ENCODE peak calls at places on chromosomes 2 and 18, in five cellular contexts. K, W, I, J and G are unnamed samples.

GRCh38 chr18:5967007-5967406 is 71.7 kb upstream of the TMEM200C start:
- DNase-seq in K (no peak), I (no peak), J (no peak), W (no peak), G (no peak)

GRCh38 chr2:220104871-220105351 is 477.5 kb downstream of the SLC4A3 start:
- DNase-seq in J (peak; percentile 64), K (peak; percentile 94), I (peak; percentile 45), W (peak; percentile 91), G (peak; percentile 21)

GRCh38 chr2:148552675-148553331 is 91.7 kb upstream of the EPC2 start:
- DNase-seq in I (no peak), W (peak; percentile 22), K (peak; percentile 15), J (no peak), G (no peak)

GRCh38 chr2:30421551-30422436 is 25.3 kb upstream of the LCLAT1 start:
- DNase-seq in J (peak; percentile 75), W (peak; percentile 84), I (no peak), K (peak; percentile 88), G (no peak)

GRCh38 chr2:112582314-112582746 is 2.1 kb upstream of the CHCHD5 start:
- DNase-seq in K (peak; percentile 78), I (no peak), W (peak; percentile 68), J (no peak), G (peak; percentile 25)

GRCh38 chr18:79380816-79381806 is 14.6 kb upstream of the NFATC1 start:
- DNase-seq in J (no peak), W (peak; percentile 29), K (peak; percentile 56), I (no peak), G (no peak)

GRCh38 chr2:14552818-14553217 is 79.7 kb upstream of the LRATD1 start:
- DNase-seq in W (no peak), I (no peak), J (no peak), K (no peak), G (no peak)

GRCh38 chr2:19357383-19358241 is 811 bp downstream of the OSR1 start:
- DNase-seq in K (peak; percentile 58), I (no peak), W (peak; percentile 57), J (no peak), G (no peak)

GRCh38 chr2:193371200-193371599 is 1176.5 kb upstream of the TMEFF2 start:
- DNase-seq in K (no peak), I (no peak), W (no peak), J (no peak), G (no peak)

GRCh38 chr2:36618381-36618780 is 20.4 kb upstream of the FEZ2 start:
- DNase-seq in W (peak; percentile 82), K (peak; percentile 90), J (no peak), I (no peak), G (peak; percentile 65)

GRCh38 chr2:239440511-239440959 is 39.7 kb upstream of the HDAC4 start:
- DNase-seq in I (no peak), K (no peak), J (no peak), W (no peak), G (no peak)

GRCh38 chr2:106323337-106324013 is 129.4 kb upstream of the UXS1 start:
- DNase-seq in I (no peak), J (no peak), W (no peak), K (no peak), G (no peak)

GRCh38 chr2:53672881-53673522 is 94.6 kb upstream of the CHAC2 start:
- DNase-seq in I (no peak), J (peak; percentile 29), K (peak; percentile 50), W (peak; percentile 52), G (no peak)

GRCh38 chr2:54909006-54909405 is 141.2 kb downstream of the RTN4 start:
- DNase-seq in K (no peak), I (no peak), W (peak; percentile 69), J (no peak), G (no peak)

GRCh38 chr18:23115683-23116096 is 19.6 kb upstream of the CABLES1 start:
- DNase-seq in K (peak; percentile 95), J (peak; percentile 89), I (peak; percentile 69), W (peak; percentile 100), G (peak; percentile 98)

GRCh38 chr2:47896450-47896968 is 9.8 kb downstream of the FBXO11 start:
- DNase-seq in W (no peak), I (no peak), J (no peak), K (no peak), G (no peak)

GRCh38 chr2:66217039-66217438 is 217.9 kb upstream of the MEIS1 start:
- DNase-seq in J (no peak), W (no peak), I (no peak), K (no peak), G (no peak)

GRCh38 chr2:64400733-64401500 is 53.0 kb upstream of the LGALSL start:
- DNase-seq in K (no peak), I (no peak), J (no peak), W (no peak), G (no peak)

GRCh38 chr2:69692424-69692823 is 48.9 kb upstream of the AAK1 start:
- DNase-seq in I (no peak), W (peak; percentile 87), K (peak; percentile 71), J (no peak), G (no peak)

GRCh38 chr2:172985139-172985874 is 90.3 kb upstream of the MAP3K20 start:
- DNase-seq in W (peak; percentile 63), K (no peak), J (no peak), I (peak; percentile 29), G (peak; percentile 61)

GRCh38 chr18:52319423-52319822 is 20.6 kb upstream of the DCC start:
- DNase-seq in W (no peak), J (no peak), K (peak; percentile 36), I (no peak), G (no peak)

GRCh38 chr2:12330916-12331315 is 385.8 kb upstream of the TRIB2 start:
- DNase-seq in K (peak; percentile 75), W (peak; percentile 80), I (peak; percentile 51), J (no peak), G (peak; percentile 61)

GRCh38 chr18:32896781-32897547 is 124.1 kb upstream of the KLHL14 start:
- DNase-seq in J (no peak), K (peak; percentile 17), I (no peak), W (no peak), G (no peak)

GRCh38 chr18:32902566-32903330 is 129.9 kb upstream of the KLHL14 start:
- DNase-seq in K (no peak), W (no peak), J (no peak), I (no peak), G (no peak)

GRCh38 chr18:32893915-32894314 is 121.1 kb upstream of the KLHL14 start:
- DNase-seq in W (no peak), K (peak; percentile 21), J (no peak), I (no peak), G (no peak)

GRCh38 chr18:32899819-32900218 is 127.0 kb upstream of the KLHL14 start:
- DNase-seq in J (no peak), K (peak; percentile 63), W (peak; percentile 4), I (no peak), G (no peak)
- TF ChIP-seq CTCF in J (no peak), K (peak; percentile 64), W (no peak), I (peak; percentile 14), G (no peak)

DNA sequence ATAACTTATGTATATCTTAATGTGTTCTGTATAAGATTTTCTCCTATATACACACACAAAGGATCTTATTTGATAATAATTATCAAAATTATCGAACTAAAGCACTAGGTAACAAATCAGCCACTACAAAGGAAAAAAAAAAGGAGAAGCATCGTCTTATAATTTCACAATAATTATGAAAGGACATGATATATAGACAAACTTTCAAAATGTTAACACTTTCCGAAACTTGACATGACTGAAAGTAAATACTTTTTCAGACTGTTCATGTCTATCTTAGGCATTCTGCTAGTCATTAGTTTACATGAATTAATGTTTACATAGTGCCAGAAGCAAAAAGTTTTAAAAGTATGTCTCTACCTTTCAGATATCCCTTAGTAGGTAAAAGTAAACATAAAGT is 7.3 kb upstream of the NR4A2 start:
- DNase-seq in I (no peak), J (no peak), K (no peak), W (no peak), G (no peak)
- H3K4me3 ChIP-seq in I (no peak overlapping the region), J (no peak overlapping the region), K (no peak overlapping the region), W (no peak overlapping the region), G (no peak overlapping the region)

GRCh38 chr18:57390044-57390443 is 37.7 kb downstream of the ST8SIA3 start:
- DNase-seq in I (no peak), K (no peak), W (no peak), J (no peak), G (no peak)
- TF ChIP-seq CTCF in I (no peak), K (no peak), W (no peak), J (no peak), G (no peak)

GRCh38 chr2:74553892-74554820 is at the start of the genes DOK1 and LOXL3:
- DNase-seq in K (peak; percentile 88), I (peak; percentile 53), J (peak; percentile 65), W (peak; percentile 88), G (no peak)

GRCh38 chr2:74556159-74556558 is 1.6 kb downstream of the DOK1 start:
- DNase-seq in I (no peak), J (no peak), K (no peak), W (no peak), G (no peak)

GRCh38 chr2:74556831-74557370 is 2.4 kb downstream of the DOK1 start:
- DNase-seq in K (no peak), J (no peak), I (no peak), W (no peak), G (no peak)

GRCh38 chr2:74554821-74555531 is 456 bp downstream of the DOK1 start:
- DNase-seq in I (no peak), J (no peak), K (peak; percentile 50), W (peak; percentile 27), G (no peak)

DNA sequence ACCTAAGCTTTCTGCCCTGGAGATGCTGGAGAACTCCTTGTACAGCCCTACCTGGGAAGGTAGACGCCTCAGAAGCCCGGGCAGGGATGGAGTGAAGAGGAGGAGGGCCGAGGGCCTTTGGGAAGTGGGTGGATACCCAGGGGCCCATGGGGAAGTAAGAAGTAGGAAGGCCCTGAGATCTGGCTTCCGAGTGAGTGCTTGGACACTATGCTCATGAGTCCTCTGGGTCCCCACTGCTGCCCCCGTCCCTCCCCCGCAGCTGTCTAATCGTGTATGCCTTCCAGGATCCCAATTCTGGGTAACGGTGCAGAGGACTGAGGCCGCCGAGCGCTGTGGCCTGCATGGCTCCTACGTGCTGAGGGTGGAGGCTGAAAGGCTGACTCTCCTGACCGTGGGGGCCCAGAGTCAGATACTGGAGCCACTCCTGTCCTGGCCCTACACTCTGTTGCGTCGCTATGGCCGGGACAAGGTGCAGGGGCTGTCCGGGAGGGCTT is 1.1 kb downstream of the DOK1 start:
- DNase-seq in K (no peak), W (no peak), J (no peak), I (no peak), G (no peak)
- H3K4me3 ChIP-seq in K (peak overlapping the region; percentile 87), W (peak overlapping the region; percentile 78), J (peak overlapping the region; percentile 92), I (peak overlapping the region; percentile 94), G (peak overlapping the region; percentile 80)